ENCODE peak calls at places on chromosomes 3 and 15, in six cellular contexts. R, T, I, Q, H and M are unnamed samples.

GRCh38 chr3:141288331-141288990 is 56.8 kb downstream of the PXYLP1 start:
- DNase-seq in T (no peak), H (no peak), Q (no peak), I (no peak), R (no peak), M (no peak)

GRCh38 chr15:93152951-93153350 is 63.9 kb upstream of the RGMA start:
- DNase-seq in T (peak; percentile 92), I (no peak), Q (peak; percentile 44), R (no peak), H (peak; percentile 16), M (peak; percentile 34)

GRCh38 chr15:42072141-42072685 is 22.1 kb downstream of the PLA2G4D start:
- DNase-seq in H (no peak), Q (no peak), T (no peak), I (no peak), R (no peak), M (no peak)

GRCh38 chr15:39130556-39131379 is 450.1 kb upstream of the THBS1 start:
- DNase-seq in Q (no peak), I (no peak), T (no peak), R (no peak), H (peak; percentile 56), M (peak; percentile 69)

GRCh38 chr15:97566957-97567356 is 393.5 kb upstream of the ARRDC4 start:
- DNase-seq in T (no peak), H (peak; percentile 0), R (no peak), I (no peak), Q (no peak), M (no peak)

GRCh38 chr3:168981396-168981795 is 682.1 kb downstream of the MECOM start:
- DNase-seq in I (no peak), R (no peak), T (no peak), Q (no peak), H (no peak), M (peak; percentile 37)

GRCh38 chr3:25428003-25428861 is at the start of gene RARB:
- DNase-seq in H (peak; percentile 96), Q (peak; percentile 57), I (no peak), R (peak; percentile 75), T (peak; percentile 74), M (peak; percentile 92)

GRCh38 chr3:133437391-133438093 is 37.7 kb downstream of the BFSP2 start:
- DNase-seq in T (peak; percentile 7), I (no peak), R (no peak), Q (no peak), H (peak; percentile 68), M (peak; percentile 68)

GRCh38 chr3:136171097-136171542 is 25.0 kb downstream of the MSL2 start:
- DNase-seq in R (no peak), T (no peak), I (no peak), H (no peak), Q (no peak), M (no peak)

GRCh38 chr15:49045691-49046112 is 544 bp downstream of the SECISBP2L start:
- DNase-seq in T (peak; percentile 32), H (peak; percentile 39), R (no peak), I (no peak), Q (peak; percentile 38), M (peak; percentile 54)

GRCh38 chr3:15645740-15646490 is 44.4 kb downstream of the BTD start:
- DNase-seq in T (no peak), Q (no peak), I (no peak), H (peak; percentile 94), R (peak; percentile 92), M (peak; percentile 88)

GRCh38 chr3:14565791-14566588 is 25.8 kb upstream of the GRIP2 start:
- DNase-seq in R (no peak), T (no peak), Q (no peak), H (peak; percentile 32), I (no peak), M (peak; percentile 50)

GRCh38 chr3:17891139-17891850 is 148.9 kb upstream of the TBC1D5 start:
- DNase-seq in Q (no peak), T (no peak), I (no peak), H (no peak), R (peak; percentile 15), M (peak; percentile 46)

GRCh38 chr3:37996785-37997301 is 6.3 kb downstream of the VILL start:
- DNase-seq in T (peak; percentile 88), Q (peak; percentile 91), H (peak; percentile 86), I (peak; percentile 61), R (peak; percentile 24), M (peak; percentile 88)

GRCh38 chr3:125148836-125149235 is 63.7 kb downstream of the SLC12A8 start:
- DNase-seq in Q (no peak), H (no peak), T (no peak), I (no peak), R (no peak), M (no peak)

GRCh38 chr3:128482857-128483656 is 9.9 kb downstream of the GATA2 start:
- DNase-seq in Q (no peak), R (peak; percentile 9), T (no peak), I (no peak), H (peak; percentile 67), M (peak; percentile 62)

GRCh38 chr3:188153498-188153948 is 434 bp upstream of the LPP start:
- DNase-seq in R (peak; percentile 93), T (peak; percentile 74), I (peak; percentile 33), H (peak; percentile 97), Q (peak; percentile 79), M (peak; percentile 95)

GRCh38 chr3:194270627-194271458 is 80.3 kb downstream of the CPN2 start:
- DNase-seq in I (no peak), Q (peak; percentile 63), T (peak; percentile 78), R (no peak), H (peak; percentile 72), M (peak; percentile 86)

GRCh38 chr15:37907136-37907535 is 27.3 kb upstream of the TMCO5A start:
- DNase-seq in H (peak; percentile 39), T (no peak), R (no peak), Q (no peak), I (no peak), M (peak; percentile 38)

GRCh38 chr3:52070724-52071621 is 14.6 kb upstream of the DUSP7 start:
- DNase-seq in H (no peak), T (no peak), R (no peak), I (no peak), Q (no peak), M (no peak)

GRCh38 chr3:98901032-98901464 is 447 bp downstream of the DCBLD2 start:
- DNase-seq in Q (peak; percentile 31), T (peak; percentile 32), H (peak; percentile 56), I (no peak), R (no peak), M (peak; percentile 60)

GRCh38 chr3:98902341-98902740 is 846 bp upstream of the DCBLD2 start:
- DNase-seq in R (no peak), T (no peak), Q (no peak), I (no peak), H (no peak), M (no peak)

GRCh38 chr3:98903705-98904481 is 2.4 kb upstream of the DCBLD2 start:
- DNase-seq in R (no peak), T (no peak), H (no peak), I (no peak), Q (no peak), M (no peak)

GRCh38 chr3:98901465-98902174 is at the start of gene DCBLD2:
- DNase-seq in Q (peak; percentile 97), I (peak; percentile 83), H (peak; percentile 100), R (peak; percentile 99), T (peak; percentile 93), M (peak; percentile 99)

DNA sequence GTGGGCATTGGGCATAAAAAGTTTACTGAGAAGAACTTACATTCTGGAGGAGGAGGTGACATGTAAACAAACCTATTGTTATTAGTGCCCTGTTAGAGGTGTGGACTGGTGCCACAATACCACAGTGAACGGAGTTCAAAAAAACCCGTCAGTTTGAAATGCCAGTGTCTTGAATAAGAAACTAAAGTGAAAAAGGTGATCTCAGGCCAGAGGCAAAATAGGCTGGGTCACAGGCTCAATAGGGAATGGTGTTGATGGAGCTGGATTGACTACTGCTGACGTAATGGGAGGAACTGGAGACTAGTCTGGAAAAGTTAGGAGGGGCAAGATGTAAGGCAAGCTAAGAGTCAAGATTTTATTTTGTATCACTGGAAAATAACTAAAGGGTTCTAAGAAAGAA is 1.6 kb upstream of the DCBLD2 start:
- DNase-seq in T (no peak), H (no peak), R (no peak), I (no peak), Q (no peak), M (no peak)
- H3K4me3 ChIP-seq in T (no peak overlapping the region), H (no peak overlapping the region), R (no peak overlapping the region), I (no peak overlapping the region), Q (no peak overlapping the region), M (no peak overlapping the region)

GRCh38 chr3:142777927-142778326 is 54.1 kb downstream of the TRPC1 start:
- DNase-seq in Q (no peak), H (no peak), I (no peak), T (no peak), R (no peak), M (peak; percentile 19)
- H3K4me3 ChIP-seq in Q (no peak overlapping the region), H (no peak overlapping the region), I (no peak overlapping the region), T (no peak overlapping the region), R (no peak overlapping the region), M (no peak overlapping the region)

DNA sequence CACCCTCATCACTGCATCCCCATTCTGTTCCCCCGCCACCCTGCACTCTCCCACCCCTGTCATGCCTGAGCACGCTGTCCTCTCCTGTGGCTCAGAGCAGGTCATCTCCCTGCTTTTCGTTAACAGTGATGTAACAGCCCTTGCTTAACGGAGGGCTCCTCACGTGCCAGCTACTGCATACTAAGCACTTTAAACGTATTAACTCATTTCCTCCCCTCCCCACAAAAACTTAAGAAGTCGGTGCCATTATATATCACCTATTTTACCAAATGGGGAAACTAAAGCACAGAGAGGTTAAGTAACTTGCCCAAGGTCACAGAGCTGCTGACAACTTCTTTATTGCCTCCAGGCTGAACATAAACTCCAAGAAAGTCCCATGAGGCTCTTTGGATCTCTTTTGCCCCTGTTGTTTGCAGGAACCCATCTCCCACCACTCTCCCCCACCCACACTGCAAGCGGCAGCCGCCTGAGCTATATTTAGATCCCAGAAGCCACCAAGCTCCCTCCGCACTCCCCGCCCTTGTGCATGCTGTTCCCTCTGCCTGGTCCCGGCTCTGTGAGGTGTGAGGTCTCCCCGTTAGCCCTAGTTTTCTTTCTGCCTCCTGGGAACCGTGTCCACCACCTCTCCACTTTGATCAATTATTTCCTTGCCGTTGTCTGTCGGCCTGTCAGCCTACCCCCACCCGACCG is 752 bp upstream of the CSK start:
- DNase-seq in I (peak; percentile 37), T (no peak), Q (peak; percentile 51), R (no peak), H (peak; percentile 34), M (peak; percentile 31)
- H3K4me3 ChIP-seq in I (peak overlapping the region; percentile 61), T (peak overlapping the region; percentile 49), Q (peak overlapping the region; percentile 35), R (peak overlapping the region; percentile 48), H (peak overlapping the region; percentile 46), M (peak overlapping the region; percentile 6)

GRCh38 chr15:73367624-73368300 is 996 bp downstream of the HCN4 start:
- DNase-seq in I (no peak), H (no peak), R (no peak), T (no peak), Q (no peak), M (no peak)
- H3K4me3 ChIP-seq in I (no peak overlapping the region), H (no peak overlapping the region), R (no peak overlapping the region), T (peak overlapping the region; percentile 15), Q (peak overlapping the region; percentile 28), M (no peak overlapping the region)